ENCODE peak calls at places on chromosomes 3 and 15, in five cellular contexts. One of them, this sample, is unnamed.

GRCh38 chr3:179604336-179605078 is at the start of the genes MRPL47 and NDUFB5:
- DNase-seq in stomach: peak; percentile 96
- DNase-seq in breast epithelium: peak; percentile 92
- DNase-seq in HCT116: peak; percentile 91
- DNase-seq in sigmoid colon: peak; percentile 97
- DNase-seq in this sample: peak; percentile 99

GRCh38 chr3:169552533-169552932 is 111.0 kb downstream of the MECOM start:
- DNase-seq in stomach: no peak
- DNase-seq in breast epithelium: no peak
- DNase-seq in sigmoid colon: no peak
- DNase-seq in HCT116: no peak
- DNase-seq in this sample: no peak

GRCh38 chr3:186949281-186949982 is 19.1 kb downstream of the ST6GAL1 start:
- DNase-seq in stomach: no peak
- DNase-seq in sigmoid colon: no peak
- DNase-seq in HCT116: no peak
- DNase-seq in breast epithelium: no peak
- DNase-seq in this sample: no peak

GRCh38 chr15:80804970-80805495 is 25.9 kb downstream of the CEMIP start:
- DNase-seq in HCT116: no peak
- DNase-seq in sigmoid colon: no peak
- DNase-seq in breast epithelium: no peak
- DNase-seq in stomach: no peak
- DNase-seq in this sample: peak; percentile 21

GRCh38 chr3:58144478-58145142 is 66.2 kb downstream of the DNASE1L3 start:
- DNase-seq in HCT116: no peak
- DNase-seq in sigmoid colon: no peak
- DNase-seq in stomach: no peak
- DNase-seq in breast epithelium: no peak
- DNase-seq in this sample: no peak

GRCh38 chr15:66007663-66008262 is 138.5 kb downstream of the RAB11A start:
- DNase-seq in HCT116: no peak
- DNase-seq in stomach: no peak
- DNase-seq in sigmoid colon: no peak
- DNase-seq in breast epithelium: no peak
- DNase-seq in this sample: peak; percentile 57

GRCh38 chr15:45704329-45705249 is 69.8 kb downstream of the SQOR start:
- DNase-seq in HCT116: no peak
- DNase-seq in stomach: no peak
- DNase-seq in breast epithelium: no peak
- DNase-seq in sigmoid colon: peak; percentile 67
- DNase-seq in this sample: peak; percentile 81

GRCh38 chr3:66394261-66395249 is 106.3 kb downstream of the LRIG1 start:
- DNase-seq in stomach: no peak
- DNase-seq in sigmoid colon: peak; percentile 58
- DNase-seq in breast epithelium: no peak
- DNase-seq in HCT116: no peak
- DNase-seq in this sample: no peak

GRCh38 chr3:101300073-101300472 is 20.3 kb downstream of the IMPG2 start:
- DNase-seq in stomach: no peak
- DNase-seq in sigmoid colon: peak; percentile 56
- DNase-seq in HCT116: no peak
- DNase-seq in breast epithelium: no peak
- DNase-seq in this sample: peak; percentile 8

GRCh38 chr15:52143862-52144261 is 31.3 kb upstream of the BCL2L10 start:
- DNase-seq in stomach: no peak
- DNase-seq in sigmoid colon: no peak
- DNase-seq in HCT116: no peak
- DNase-seq in breast epithelium: no peak
- DNase-seq in this sample: peak; percentile 22

GRCh38 chr3:197592361-197593045 is 36.7 kb upstream of the BDH1 start:
- DNase-seq in breast epithelium: no peak
- DNase-seq in HCT116: no peak
- DNase-seq in sigmoid colon: no peak
- DNase-seq in stomach: no peak
- DNase-seq in this sample: no peak

GRCh38 chr15:100131321-100132224 is 210.2 kb downstream of the ADAMTS17 start:
- DNase-seq in stomach: peak; percentile 41
- DNase-seq in breast epithelium: no peak
- DNase-seq in sigmoid colon: no peak
- DNase-seq in HCT116: no peak
- DNase-seq in this sample: peak; percentile 37

GRCh38 chr15:64895285-64896065 is 16.2 kb upstream of the ANKDD1A start:
- DNase-seq in sigmoid colon: no peak
- DNase-seq in stomach: peak; percentile 31
- DNase-seq in HCT116: no peak
- DNase-seq in breast epithelium: no peak
- DNase-seq in this sample: no peak

GRCh38 chr3:38317186-38317759 is 29.3 kb upstream of the XYLB start:
- DNase-seq in breast epithelium: no peak
- DNase-seq in sigmoid colon: no peak
- DNase-seq in HCT116: no peak
- DNase-seq in stomach: no peak
- DNase-seq in this sample: no peak

GRCh38 chr15:52730163-52730562 is 51.0 kb upstream of the ATOSA start:
- DNase-seq in breast epithelium: no peak
- DNase-seq in HCT116: no peak
- DNase-seq in sigmoid colon: no peak
- DNase-seq in stomach: no peak
- DNase-seq in this sample: no peak

GRCh38 chr15:66673410-66674322 is 28.4 kb upstream of the SMAD6 start:
- DNase-seq in stomach: peak; percentile 37
- DNase-seq in sigmoid colon: no peak
- DNase-seq in HCT116: peak; percentile 60
- DNase-seq in breast epithelium: no peak
- DNase-seq in this sample: peak; percentile 93

GRCh38 chr3:70849911-70850699 is 537.7 kb upstream of the MDFIC2 start:
- DNase-seq in HCT116: peak; percentile 3
- DNase-seq in stomach: no peak
- DNase-seq in breast epithelium: no peak
- DNase-seq in sigmoid colon: peak; percentile 72
- DNase-seq in this sample: no peak

GRCh38 chr3:44883213-44883955 is 9.0 kb downstream of the TGM4 start:
- DNase-seq in breast epithelium: no peak
- DNase-seq in sigmoid colon: no peak
- DNase-seq in stomach: no peak
- DNase-seq in HCT116: no peak
- DNase-seq in this sample: peak; percentile 26

GRCh38 chr3:177447938-177448337 is 250.7 kb upstream of the TBL1XR1 start:
- DNase-seq in stomach: peak; percentile 89
- DNase-seq in breast epithelium: peak; percentile 87
- DNase-seq in sigmoid colon: peak; percentile 69
- DNase-seq in HCT116: peak; percentile 21
- DNase-seq in this sample: no peak

GRCh38 chr15:98160236-98160635 is 199.7 kb downstream of the ARRDC4 start:
- DNase-seq in breast epithelium: no peak
- DNase-seq in stomach: no peak
- DNase-seq in sigmoid colon: no peak
- DNase-seq in HCT116: no peak
- DNase-seq in this sample: no peak

GRCh38 chr3:14440531-14441239 is 38.3 kb downstream of the SLC6A6 start:
- DNase-seq in stomach: no peak
- DNase-seq in HCT116: no peak
- DNase-seq in breast epithelium: no peak
- DNase-seq in sigmoid colon: no peak
- DNase-seq in this sample: peak; percentile 77

GRCh38 chr15:46607103-46607502 is 972.3 kb downstream of the SQOR start:
- DNase-seq in breast epithelium: no peak
- DNase-seq in stomach: no peak
- DNase-seq in sigmoid colon: no peak
- DNase-seq in HCT116: no peak
- DNase-seq in this sample: no peak

GRCh38 chr3:114586119-114586518 is 292.3 kb downstream of the TIGIT start:
- DNase-seq in breast epithelium: no peak
- DNase-seq in stomach: no peak
- DNase-seq in sigmoid colon: no peak
- DNase-seq in HCT116: peak; percentile 33
- DNase-seq in this sample: no peak

GRCh38 chr15:90184119-90184785 is 16.9 kb upstream of the SEMA4B start:
- DNase-seq in HCT116: peak; percentile 71
- DNase-seq in sigmoid colon: peak; percentile 96
- DNase-seq in stomach: peak; percentile 91
- DNase-seq in breast epithelium: peak; percentile 85
- DNase-seq in this sample: peak; percentile 52

GRCh38 chr3:157543491-157544035 is 40.3 kb upstream of the VEPH1 start:
- DNase-seq in HCT116: no peak
- DNase-seq in breast epithelium: no peak
- DNase-seq in sigmoid colon: no peak
- DNase-seq in stomach: no peak
- DNase-seq in this sample: no peak

GRCh38 chr3:121989943-121990342 is 32.1 kb downstream of the ILDR1 start:
- DNase-seq in breast epithelium: no peak
- DNase-seq in sigmoid colon: no peak
- DNase-seq in HCT116: no peak
- DNase-seq in stomach: no peak
- DNase-seq in this sample: peak; percentile 48

GRCh38 chr15:59166601-59167265 is 39.9 kb upstream of the LDHAL6B start:
- DNase-seq in stomach: no peak
- DNase-seq in sigmoid colon: no peak
- DNase-seq in HCT116: no peak
- DNase-seq in breast epithelium: no peak
- DNase-seq in this sample: no peak

GRCh38 chr3:43707266-43707665 is 16.5 kb downstream of the ABHD5 start:
- DNase-seq in HCT116: no peak
- DNase-seq in stomach: no peak
- DNase-seq in sigmoid colon: no peak
- DNase-seq in breast epithelium: no peak
- DNase-seq in this sample: no peak

GRCh38 chr15:74011610-74012009 is 17.1 kb downstream of the PML start:
- DNase-seq in HCT116: no peak
- DNase-seq in breast epithelium: no peak
- DNase-seq in stomach: peak; percentile 59
- DNase-seq in sigmoid colon: peak; percentile 84
- DNase-seq in this sample: no peak

GRCh38 chr3:9902372-9903237 is at the start of gene IL17RE:
- DNase-seq in HCT116: no peak
- DNase-seq in stomach: peak; percentile 80
- DNase-seq in sigmoid colon: no peak
- DNase-seq in breast epithelium: peak; percentile 63
- DNase-seq in this sample: peak; percentile 55

GRCh38 chr3:52406791-52407510 is 38.0 kb downstream of the SEMA3G start:
- DNase-seq in HCT116: no peak
- DNase-seq in sigmoid colon: peak; percentile 62
- DNase-seq in breast epithelium: no peak
- DNase-seq in stomach: no peak
- DNase-seq in this sample: no peak

GRCh38 chr15:71786673-71787072 is 23.7 kb upstream of the NR2E3 start:
- DNase-seq in sigmoid colon: no peak
- DNase-seq in stomach: no peak
- DNase-seq in HCT116: no peak
- DNase-seq in breast epithelium: no peak
- DNase-seq in this sample: no peak

GRCh38 chr15:71789616-71790015 is 20.7 kb upstream of the NR2E3 start:
- DNase-seq in breast epithelium: no peak
- DNase-seq in sigmoid colon: no peak
- DNase-seq in stomach: no peak
- DNase-seq in HCT116: no peak
- DNase-seq in this sample: no peak

GRCh38 chr15:71790081-71790480 is 20.3 kb upstream of the NR2E3 start:
- DNase-seq in HCT116: no peak
- DNase-seq in breast epithelium: no peak
- DNase-seq in sigmoid colon: peak; percentile 20
- DNase-seq in stomach: peak; percentile 24
- DNase-seq in this sample: no peak

GRCh38 chr15:71785996-71786395 is 24.4 kb upstream of the NR2E3 start:
- DNase-seq in HCT116: no peak
- DNase-seq in sigmoid colon: no peak
- DNase-seq in stomach: no peak
- DNase-seq in breast epithelium: no peak
- DNase-seq in this sample: no peak

GRCh38 chr15:71788646-71789579 is 21.4 kb upstream of the NR2E3 start:
- DNase-seq in stomach: peak; percentile 2
- DNase-seq in breast epithelium: no peak
- DNase-seq in sigmoid colon: no peak
- DNase-seq in HCT116: no peak
- DNase-seq in this sample: no peak
- TF ChIP-seq POLR2AphosphoS5 in stomach: no peak
- TF ChIP-seq POLR2AphosphoS5 in breast epithelium: no peak
- TF ChIP-seq POLR2AphosphoS5 in sigmoid colon: no peak
- TF ChIP-seq POLR2AphosphoS5 in HCT116: no peak
- TF ChIP-seq POLR2AphosphoS5 in this sample: no peak

DNA sequence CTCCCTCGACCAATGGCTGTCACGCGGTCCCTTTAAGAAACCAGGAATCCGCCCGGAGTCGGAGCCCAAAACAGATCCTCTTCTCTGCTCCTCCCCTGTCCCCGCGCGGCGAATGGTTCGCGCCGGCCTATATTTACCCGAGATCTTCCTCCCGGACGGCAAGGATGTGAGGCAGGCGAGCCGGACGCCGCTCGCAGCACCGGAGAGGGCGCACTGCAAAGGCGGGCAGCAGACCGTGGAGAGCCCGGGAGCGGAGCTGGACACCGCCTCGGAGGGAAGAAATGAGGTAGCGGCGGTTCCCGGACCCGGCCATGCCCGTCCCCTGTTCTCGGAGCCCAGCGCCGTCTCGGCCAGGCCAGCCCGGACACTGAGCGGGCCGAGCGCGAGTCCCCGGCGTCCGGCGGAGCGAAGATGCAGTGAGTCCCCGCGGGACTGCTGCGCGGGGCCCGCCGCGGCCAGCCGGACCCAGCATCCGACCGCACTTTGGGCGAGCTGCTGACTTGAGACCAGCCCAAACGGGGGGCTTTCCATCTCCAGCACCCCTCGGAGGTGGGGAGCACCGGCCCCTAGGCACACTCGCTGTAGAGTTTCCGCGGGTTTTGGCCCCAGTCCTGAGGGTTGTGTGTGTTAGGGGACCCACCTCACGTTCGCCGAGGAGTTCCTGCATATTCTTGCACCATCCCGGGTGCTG is at the start of gene FAM43A:
- DNase-seq in breast epithelium: peak; percentile 85
- DNase-seq in HCT116: peak; percentile 87
- DNase-seq in sigmoid colon: peak; percentile 98
- DNase-seq in stomach: peak; percentile 88
- DNase-seq in this sample: peak; percentile 95
- TF ChIP-seq CTCF in breast epithelium: peak; percentile 22
- TF ChIP-seq CTCF in HCT116: no peak
- TF ChIP-seq CTCF in sigmoid colon: peak; percentile 21
- TF ChIP-seq CTCF in stomach: no peak
- TF ChIP-seq CTCF in this sample: peak; percentile 21

GRCh38 chr3:49017978-49018706 is at the start of gene DALRD3:
- DNase-seq in breast epithelium: peak; percentile 63
- DNase-seq in stomach: peak; percentile 65
- DNase-seq in HCT116: peak; percentile 79
- DNase-seq in sigmoid colon: peak; percentile 81
- DNase-seq in this sample: peak; percentile 92
- TF ChIP-seq POLR2AphosphoS5 in breast epithelium: no peak
- TF ChIP-seq POLR2AphosphoS5 in stomach: peak; percentile 70
- TF ChIP-seq POLR2AphosphoS5 in HCT116: peak; percentile 89
- TF ChIP-seq POLR2AphosphoS5 in sigmoid colon: peak; percentile 44
- TF ChIP-seq POLR2AphosphoS5 in this sample: peak; percentile 69

DNA sequence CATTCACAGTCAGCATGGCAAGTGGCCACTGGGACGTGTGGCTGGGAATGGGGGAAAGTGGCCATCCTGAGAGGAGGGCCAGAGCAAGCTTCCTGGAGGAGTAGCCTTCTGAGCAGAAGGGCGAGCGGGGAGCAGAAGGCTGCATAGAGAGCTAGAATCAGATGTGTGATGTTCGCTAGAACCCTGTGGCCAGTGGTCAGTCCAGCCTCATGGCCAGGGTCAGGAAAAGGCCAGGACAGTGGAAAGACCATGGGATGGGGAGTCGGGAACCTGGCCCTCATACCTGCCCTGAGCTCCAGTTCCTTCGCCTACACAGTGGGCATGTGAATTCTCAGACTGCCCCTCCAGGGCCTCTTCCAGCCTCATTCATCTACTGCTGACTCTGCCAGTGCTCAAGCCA is 102.4 kb downstream of the DNAJB8 start:
- DNase-seq in breast epithelium: no peak
- DNase-seq in HCT116: no peak
- DNase-seq in sigmoid colon: no peak
- DNase-seq in stomach: no peak
- DNase-seq in this sample: no peak
- TF ChIP-seq CTCF in breast epithelium: no peak
- TF ChIP-seq CTCF in HCT116: no peak
- TF ChIP-seq CTCF in sigmoid colon: no peak
- TF ChIP-seq CTCF in stomach: no peak
- TF ChIP-seq CTCF in this sample: no peak

This sample was measured in GM23338.